ENCODE peak calls at places on chromosome 4, in eight cellular contexts. M, A, J, P, B, X, S and T are unnamed samples.

GRCh38 chr4:1989533-1990347 is 19.0 kb downstream of the NELFA start:
- DNase-seq in M (no peak), B (no peak), J (no peak), X (peak), A (no peak), P (no peak), S (no peak), T (no peak)

GRCh38 chr4:134215636-134216340 is 14.2 kb upstream of the PABPC4L start:
- DNase-seq in B (no peak), X (no peak), P (no peak), S (no peak), M (no peak), A (no peak), J (no peak), T (no peak)

GRCh38 chr4:74267998-74268606 is 40.2 kb upstream of the EPGN start:
- DNase-seq in B (no peak), X (no peak), M (peak), P (no peak), A (no peak), S (no peak), J (no peak), T (no peak)

GRCh38 chr4:173281420-173282333 is 52.5 kb downstream of the HMGB2 start:
- DNase-seq in A (no peak), X (no peak), J (no peak), S (no peak), P (no peak), M (no peak), B (no peak), T (no peak)

GRCh38 chr4:28481565-28481964 is 1620.9 kb downstream of the STIM2 start:
- DNase-seq in S (no peak), J (no peak), X (peak), A (no peak), M (peak), P (no peak), B (no peak), T (no peak)

GRCh38 chr4:186727149-186727976 is 3.7 kb upstream of the FAT1 start:
- DNase-seq in X (no peak), A (no peak), P (no peak), S (no peak), J (no peak), B (no peak), M (no peak), T (no peak)

GRCh38 chr4:53196195-53196641 is 169.6 kb downstream of the SCFD2 start:
- DNase-seq in B (peak), A (no peak), M (no peak), X (no peak), P (peak), J (no peak), S (no peak), T (no peak)

GRCh38 chr4:168388890-168389289 is 70.3 kb upstream of the DDX60 start:
- DNase-seq in A (no peak), X (no peak), J (no peak), S (no peak), B (no peak), P (peak), M (peak), T (no peak)

GRCh38 chr4:1564535-1565375 is 119.4 kb downstream of the FAM53A start:
- DNase-seq in B (no peak), M (no peak), A (no peak), P (no peak), S (no peak), J (peak), X (peak), T (no peak)

GRCh38 chr4:57020467-57021101 is 41.9 kb downstream of the POLR2B start:
- DNase-seq in P (peak), J (no peak), B (peak), A (no peak), S (no peak), X (no peak), M (peak), T (no peak)

GRCh38 chr4:19406789-19407188 is 844.9 kb upstream of the SLIT2 start:
- DNase-seq in P (no peak), M (no peak), A (no peak), X (no peak), B (no peak), S (no peak), J (no peak), T (no peak)

DNA sequence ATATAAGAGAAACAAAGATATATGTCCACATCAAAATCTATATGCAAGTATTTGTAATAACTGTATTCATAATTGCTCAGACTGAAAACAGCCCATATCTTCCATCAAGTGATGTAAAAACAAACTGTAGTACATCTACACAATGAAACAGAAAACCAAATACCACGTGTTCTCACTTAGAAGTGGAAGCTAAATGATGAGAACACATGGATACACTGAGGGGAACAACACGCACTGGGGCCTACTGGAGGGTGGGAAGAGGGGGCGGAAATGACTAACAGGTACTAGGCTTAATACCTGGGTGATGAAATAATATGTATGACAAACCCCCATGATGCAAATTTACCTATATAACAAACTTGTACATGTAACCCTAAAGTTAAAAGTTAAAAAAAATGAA is 42.7 kb downstream of the UBA6 start:
- DNase-seq in S (no peak), X (no peak), M (peak), P (no peak), J (no peak), A (no peak), B (no peak), T (no peak)
- H3K4me3 ChIP-seq in S (no peak), X (no peak), M (no peak), P (no peak), J (no peak), A (no peak), B (no peak), T (no peak)

DNA sequence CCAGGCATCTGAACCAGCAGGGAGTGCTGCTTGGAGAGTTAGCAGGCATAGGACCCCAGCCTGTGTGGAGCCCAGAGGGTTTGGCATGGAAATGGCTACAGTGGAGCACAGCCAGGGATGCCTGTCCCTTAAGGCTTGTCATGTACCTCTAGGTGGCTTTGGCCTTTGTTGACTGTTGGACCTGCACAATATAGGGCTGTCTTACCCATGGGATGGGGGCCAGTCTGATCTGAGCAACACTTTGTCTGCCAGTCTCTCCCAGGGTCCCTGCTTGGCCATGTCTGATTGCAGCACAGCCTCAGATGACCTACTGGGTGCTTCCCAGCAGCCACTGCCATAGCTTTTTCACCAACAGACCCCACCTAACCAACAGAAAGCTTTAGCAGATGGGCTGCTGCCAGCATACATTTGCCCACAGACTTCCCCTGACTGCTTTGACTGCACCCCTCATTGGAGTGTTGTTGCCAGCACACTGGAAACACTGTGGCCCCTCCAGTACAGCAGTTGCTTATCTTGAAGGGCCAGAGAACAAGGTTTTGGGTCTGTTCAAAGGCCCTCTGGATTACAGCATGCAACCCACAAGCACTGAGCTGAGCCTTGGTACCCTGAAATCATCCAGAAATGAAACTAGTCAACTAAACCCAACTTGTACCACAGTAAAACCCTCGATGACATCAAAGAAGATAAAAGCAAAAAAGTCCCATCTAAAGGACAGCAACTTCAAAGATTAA is 22.1 kb downstream of the ANAPC10 start:
- DNase-seq in B (no peak), M (no peak), J (no peak), S (no peak), X (no peak), A (no peak), P (no peak), T (no peak)
- H3K4me3 ChIP-seq in B (no peak), M (no peak), J (no peak), S (no peak), X (no peak), A (no peak), P (no peak), T (no peak)

DNA sequence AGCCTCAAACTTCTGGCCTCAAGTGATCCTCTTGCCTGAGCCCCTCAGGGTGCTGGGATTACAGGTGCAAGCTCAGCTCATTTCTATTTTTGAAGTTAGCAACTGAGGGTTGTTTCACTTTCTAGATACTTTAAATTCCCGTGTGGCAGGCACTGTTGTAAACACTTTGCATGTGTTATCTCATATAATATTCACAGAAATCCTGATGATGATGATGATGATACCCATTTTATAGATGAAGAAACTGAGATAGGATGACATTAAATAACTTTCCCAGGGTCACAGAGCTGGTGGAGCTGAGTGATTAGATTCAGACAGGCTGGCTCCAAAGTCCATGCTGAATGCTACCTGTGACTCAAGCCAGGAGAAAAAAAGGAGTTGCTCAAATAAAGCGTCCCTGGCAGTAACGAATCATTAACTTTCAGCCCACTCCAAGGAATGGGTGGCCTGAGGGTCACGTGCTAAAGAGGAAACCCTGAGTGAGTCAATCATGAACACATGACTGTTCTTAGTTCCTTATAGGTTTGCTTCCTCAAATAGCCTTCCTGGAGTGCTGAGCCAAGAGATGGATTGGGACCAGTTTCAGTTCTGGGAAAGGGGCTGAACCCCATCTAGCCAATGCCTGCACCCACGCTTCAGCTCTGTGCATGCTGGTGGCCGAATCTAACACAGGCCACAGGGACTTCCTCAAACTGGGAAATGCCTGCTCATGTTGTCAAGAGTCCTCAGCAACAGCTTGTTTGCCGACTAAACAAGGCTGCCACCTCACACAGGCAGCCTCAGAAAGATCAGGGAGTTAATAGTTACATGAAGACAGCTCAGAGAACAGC is 52.8 kb downstream of the RBM47 start:
- DNase-seq in P (peak), X (peak), M (peak), J (peak), B (peak), S (no peak), A (no peak), T (peak)
- H3K4me3 ChIP-seq in P (peak), X (no peak), M (no peak), J (no peak), B (no peak), S (no peak), A (no peak), T (no peak)

DNA sequence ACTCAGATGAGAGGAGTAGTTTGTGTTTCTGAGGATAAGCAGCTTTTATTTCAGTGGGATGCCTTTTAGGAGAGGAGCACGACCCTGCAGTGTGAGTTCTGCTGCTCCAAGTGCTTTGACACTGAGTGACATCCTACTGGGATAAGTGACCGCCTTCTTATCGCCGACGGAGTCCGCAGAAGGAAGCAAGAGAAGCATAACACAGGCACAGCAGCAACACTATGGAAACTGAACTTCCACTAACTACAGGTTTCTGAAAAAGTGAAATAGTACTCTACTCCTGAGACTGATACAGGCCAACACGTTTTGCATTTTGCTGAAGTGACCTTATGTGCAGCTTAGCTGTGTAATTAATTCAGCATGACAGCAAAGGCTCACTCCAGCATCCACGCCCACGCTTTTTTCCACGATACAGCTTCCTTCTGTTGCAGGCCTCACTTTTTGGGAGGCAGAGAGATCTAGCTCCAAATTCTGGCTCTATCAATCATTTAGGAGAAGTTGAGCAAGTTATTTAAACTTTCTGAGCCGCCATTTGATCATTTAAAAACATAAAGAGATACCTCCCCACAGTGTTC is 160.4 kb downstream of the AFAP1 start:
- DNase-seq in A (no peak), X (no peak), P (no peak), J (no peak), S (no peak), B (no peak), M (no peak), T (no peak)
- H3K4me3 ChIP-seq in A (no peak), X (no peak), P (no peak), J (no peak), S (no peak), B (no peak), M (no peak), T (peak)

GRCh38 chr4:67762091-67762490 is 7.9 kb upstream of the GNRHR start:
- DNase-seq in J (no peak), A (no peak), S (peak), P (no peak), X (no peak), B (peak), M (no peak), T (no peak)
- H3K4me3 ChIP-seq in J (no peak), A (no peak), S (no peak), P (no peak), X (no peak), B (no peak), M (no peak), T (no peak)

GRCh38 chr4:16692021-16692420 is 206.4 kb downstream of the LDB2 start:
- DNase-seq in M (no peak), A (no peak), X (no peak), J (no peak), S (no peak), B (no peak), P (no peak), T (no peak)
- H3K4me3 ChIP-seq in M (no peak), A (no peak), X (no peak), J (no peak), S (no peak), B (no peak), P (no peak), T (no peak)

DNA sequence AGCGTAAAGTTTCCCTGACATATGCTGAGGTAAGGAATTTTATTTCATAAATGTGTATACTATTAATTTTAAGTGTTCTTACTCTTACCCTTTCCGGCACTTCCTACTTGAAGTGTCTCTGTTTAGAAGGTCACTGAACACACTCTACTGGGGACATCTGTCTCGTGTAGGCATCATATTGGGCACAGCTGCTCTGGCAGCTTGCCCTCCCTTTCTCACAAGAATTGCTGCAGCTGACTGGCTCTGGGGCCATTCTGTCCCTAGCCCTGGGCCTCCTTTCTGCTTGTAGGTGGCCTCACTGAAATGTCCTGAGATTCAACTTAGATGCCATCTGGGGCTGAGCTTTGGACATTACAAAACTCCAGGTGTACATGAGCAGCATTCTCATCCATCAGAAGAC is 49.5 kb downstream of the SMAD1 start:
- DNase-seq in J (peak), P (no peak), X (no peak), B (no peak), A (no peak), M (no peak), S (no peak), T (no peak)
- H3K4me3 ChIP-seq in J (no peak), P (no peak), X (no peak), B (no peak), A (no peak), M (no peak), S (no peak), T (no peak)

GRCh38 chr4:86963697-86964096 is 28.9 kb downstream of the AFF1 start:
- DNase-seq in J (no peak), P (no peak), A (no peak), M (peak), X (no peak), S (no peak), B (no peak), T (no peak)
- H3K4me3 ChIP-seq in J (no peak), P (no peak), A (no peak), M (no peak), X (no peak), S (no peak), B (no peak), T (no peak)

GRCh38 chr4:55398461-55398860 is 2.7 kb downstream of the TMEM165 start:
- DNase-seq in P (no peak), A (no peak), S (no peak), X (no peak), M (peak), J (no peak), B (no peak), T (no peak)
- H3K4me3 ChIP-seq in P (peak), A (peak), S (peak), X (no peak), M (peak), J (peak), B (peak), T (peak)

GRCh38 chr4:92840880-92841279 is 537.1 kb downstream of the GRID2 start:
- DNase-seq in S (no peak), J (no peak), X (no peak), M (no peak), A (no peak), P (no peak), B (no peak), T (no peak)
- H3K4me3 ChIP-seq in S (no peak), J (no peak), X (no peak), M (no peak), A (no peak), P (no peak), B (no peak), T (no peak)